ENCODE peak calls at places on chromosomes 16 and 17, in five cellular contexts. Q, I, Z, U and M are unnamed samples.

GRCh38 chr17:46972346-46972745 is 6.7 kb downstream of the RPRML start:
- DNase-seq in Z (no peak), U (no peak), Q (no peak), I (no peak), M (no peak)

GRCh38 chr17:76196675-76197074 is 43.6 kb downstream of the RNF157 start:
- DNase-seq in Q (peak; percentile 95), U (peak; percentile 11), I (no peak), Z (no peak), M (peak; percentile 14)

GRCh38 chr16:50368410-50369132 is at the start of gene BRD7:
- DNase-seq in Q (peak; percentile 80), I (peak; percentile 67), U (peak; percentile 65), Z (no peak), M (no peak)

GRCh38 chr16:80619824-80620223 is 79.0 kb downstream of the DYNLRB2 start:
- DNase-seq in Z (no peak), Q (no peak), U (peak; percentile 47), I (no peak), M (no peak)

GRCh38 chr17:4206945-4207344 is 56.8 kb downstream of the ANKFY1 start:
- DNase-seq in Q (no peak), Z (no peak), U (peak; percentile 26), I (no peak), M (no peak)

GRCh38 chr16:31010539-31010938 is at the start of gene STX1B:
- DNase-seq in I (no peak), U (peak; percentile 36), Q (no peak), Z (no peak), M (no peak)

GRCh38 chr16:77289331-77289809 is 90.2 kb downstream of the SYCE1L start:
- DNase-seq in Z (peak; percentile 30), I (no peak), Q (no peak), U (peak; percentile 86), M (no peak)

GRCh38 chr17:80986816-80987480 is 4.7 kb upstream of the CHMP6 start:
- DNase-seq in U (no peak), I (no peak), Q (peak; percentile 69), Z (no peak), M (no peak)

GRCh38 chr16:31404353-31405064 is 11.4 kb downstream of the ITGAD start:
- DNase-seq in U (peak; percentile 30), Z (no peak), I (no peak), Q (no peak), M (no peak)

GRCh38 chr16:14283786-14284185 is 212.7 kb downstream of the MRTFB start:
- DNase-seq in Z (no peak), U (no peak), I (no peak), Q (no peak), M (no peak)

GRCh38 chr17:79018045-79018695 is 5.8 kb upstream of the C1QTNF1 start:
- DNase-seq in I (no peak), Q (no peak), U (no peak), Z (no peak), M (no peak)

GRCh38 chr17:9519873-9520272 is 55.7 kb downstream of the STX8 start:
- DNase-seq in U (no peak), Q (no peak), Z (no peak), I (no peak), M (no peak)

GRCh38 chr17:48587276-48588073 is 2.6 kb downstream of the HOXB3 start:
- DNase-seq in Z (no peak), Q (no peak), I (no peak), U (no peak), M (no peak)

GRCh38 chr17:39576187-39576586 is 31.5 kb downstream of the NEUROD2 start:
- DNase-seq in Z (no peak), I (no peak), U (peak; percentile 29), Q (no peak), M (no peak)

GRCh38 chr16:53502331-53503269 is at the start of gene AKTIP:
- DNase-seq in I (peak; percentile 56), Z (no peak), U (peak; percentile 57), Q (peak; percentile 68), M (no peak)

GRCh38 chr17:3722716-3723115 is 987 bp upstream of the HASPIN start:
- DNase-seq in Q (no peak), U (peak; percentile 36), I (no peak), Z (no peak), M (no peak)

GRCh38 chr16:68445458-68445857 is 2.9 kb downstream of the SMPD3 start:
- DNase-seq in U (peak; percentile 64), Z (no peak), Q (no peak), I (peak; percentile 17), M (no peak)

GRCh38 chr16:13453938-13454553 is 465.9 kb upstream of the ERCC4 start:
- DNase-seq in I (peak; percentile 17), Z (no peak), Q (no peak), U (peak; percentile 16), M (no peak)

GRCh38 chr16:10688291-10688690 is 6.4 kb downstream of the TEKT5 start:
- DNase-seq in I (no peak), Z (no peak), U (no peak), Q (no peak), M (no peak)

GRCh38 chr16:23508589-23509440 is 1.5 kb downstream of the GGA2 start:
- DNase-seq in Q (no peak), Z (no peak), I (no peak), U (peak; percentile 33), M (no peak)

GRCh38 chr17:65914784-65915342 is 277.1 kb downstream of the CEP112 start:
- DNase-seq in U (no peak), Z (no peak), Q (no peak), I (no peak), M (no peak)

GRCh38 chr16:28258571-28258970 is 33.8 kb upstream of the SBK1 start:
- DNase-seq in Q (peak; percentile 93), U (peak; percentile 33), Z (no peak), I (no peak), M (no peak)

GRCh38 chr17:17492562-17492961 is 3.6 kb downstream of the RASD1 start:
- DNase-seq in U (no peak), Q (peak; percentile 15), I (no peak), Z (no peak), M (no peak)

GRCh38 chr16:11258553-11259287 is 2.7 kb upstream of the SOCS1 start:
- DNase-seq in U (peak; percentile 25), Z (no peak), Q (peak; percentile 76), I (no peak), M (no peak)

GRCh38 chr16:55992551-55992950 is 117.4 kb upstream of the CES5A start:
- DNase-seq in Z (no peak), I (no peak), U (no peak), Q (no peak), M (no peak)

GRCh38 chr17:58535431-58535830 is 21.0 kb upstream of the MTMR4 start:
- DNase-seq in Z (no peak), Q (no peak), I (no peak), U (peak; percentile 68), M (no peak)

GRCh38 chr16:66911112-66911511 is 7.6 kb downstream of the CDH16 start:
- DNase-seq in Q (peak; percentile 39), U (no peak), I (no peak), Z (no peak), M (no peak)

GRCh38 chr17:3835410-3836229 is 10.4 kb downstream of the NCBP3 start:
- DNase-seq in I (no peak), Q (peak; percentile 73), Z (no peak), U (peak; percentile 62), M (no peak)

GRCh38 chr16:81403208-81403600 is 41.4 kb upstream of the CMIP start:
- DNase-seq in Z (no peak), I (no peak), U (no peak), Q (no peak), M (no peak)

GRCh38 chr17:79023886-79024771 is at the start of gene C1QTNF1:
- DNase-seq in Q (peak; percentile 77), Z (no peak), I (peak; percentile 56), U (peak; percentile 56), M (no peak)

GRCh38 chr16:88914750-88915368 is 48.4 kb upstream of the PABPN1L start:
- DNase-seq in Q (peak; percentile 81), I (no peak), Z (peak; percentile 39), U (peak; percentile 70), M (peak; percentile 53)

GRCh38 chr16:65975049-65975708 is 391.3 kb upstream of the CDH5 start:
- DNase-seq in Q (no peak), I (no peak), Z (peak; percentile 12), U (peak; percentile 65), M (peak; percentile 25)

GRCh38 chr16:24497405-24497804 is 42.0 kb upstream of the RBBP6 start:
- DNase-seq in Z (no peak), Q (no peak), I (no peak), U (peak; percentile 55), M (peak; percentile 14)

GRCh38 chr17:11980813-11981212 is 16.5 kb downstream of the ZNF18 start:
- DNase-seq in I (no peak), Z (no peak), U (peak; percentile 16), Q (no peak), M (no peak)